ENCODE peak calls at places on chromosomes 5 and 9, in eight cellular contexts. D is HFFc6; X is astrocyte; I is mesenchymal stem cell; F is fibroblast of lung; T is AG04450; Z is tibial nerve; O is stimulated activated naive B cell treated with anti-CD40 and anti-IgM and Interleukin-4, amounts not matched to agents 10 μg/mL and 1 μg/mL and 100 μg/mL, for 72 hours. U is an unnamed sample.

GRCh38 chr5:153513171-153513570 is 22.7 kb downstream of the GRIA1 start:
- DNase-seq in T (peak), D (no peak), O (no peak), F (no peak), X (peak), I (no peak), Z (no peak), U (no peak)

GRCh38 chr5:117266237-117266725 is 691.7 kb upstream of the SEMA6A start:
- DNase-seq in I (no peak), O (no peak), F (peak), D (no peak), Z (no peak), X (no peak), T (no peak), U (no peak)

GRCh38 chr5:139543423-139543991 is 17.6 kb upstream of the UBE2D2 start:
- DNase-seq in F (peak), Z (peak), I (peak), D (no peak), T (no peak), O (peak), X (peak), U (peak)

GRCh38 chr5:102561894-102562760 is 63.3 kb upstream of the SLCO6A1 start:
- DNase-seq in F (peak), O (no peak), D (no peak), Z (no peak), I (peak), X (no peak), T (no peak), U (no peak)

GRCh38 chr5:107668154-107668932 is 2.4 kb downstream of the EFNA5 start:
- DNase-seq in O (no peak), Z (no peak), X (no peak), D (no peak), I (no peak), F (no peak), T (no peak), U (no peak)

GRCh38 chr9:71253021-71253420 is 131.6 kb upstream of the TRPM3 start:
- DNase-seq in Z (no peak), T (no peak), O (no peak), X (no peak), F (no peak), D (no peak), I (no peak), U (no peak)

GRCh38 chr5:74595143-74595915 is 45.2 kb downstream of the ENC1 start:
- DNase-seq in T (peak), I (peak), X (peak), O (no peak), F (peak), Z (no peak), D (peak), U (no peak)

GRCh38 chr5:36875789-36876388 is 680 bp upstream of the NIPBL start:
- DNase-seq in F (peak), I (peak), O (peak), Z (peak), T (peak), D (peak), X (peak), U (peak)

GRCh38 chr5:100232730-100233129 is 302.4 kb upstream of the FAM174A start:
- DNase-seq in D (no peak), O (no peak), X (no peak), F (no peak), Z (no peak), I (no peak), T (no peak), U (no peak)

GRCh38 chr9:133514475-133515239 is 10.1 kb downstream of the MYMK start:
- DNase-seq in T (no peak), O (no peak), F (no peak), I (no peak), D (no peak), Z (no peak), X (no peak), U (peak)

GRCh38 chr9:136762915-136763648 is 1.2 kb downstream of the LCN15 start:
- DNase-seq in O (no peak), T (no peak), X (no peak), D (no peak), F (peak), I (peak), Z (no peak), U (no peak)

GRCh38 chr9:128393171-128393761 is 22.1 kb downstream of the URM1 start:
- DNase-seq in Z (no peak), T (no peak), X (no peak), D (no peak), F (no peak), O (no peak), I (no peak), U (no peak)